ENCODE peak calls at places on chromosomes 5 and 9, in five cellular contexts. P is colonic mucosa; Z is H9; H is stomach; B is CD4-positive, CD25-positive, alpha-beta regulatory T cell. D is an unnamed sample.

GRCh38 chr5:41057231-41057630 is 13.9 kb downstream of the MROH2B start:
- DNase-seq in H (no peak), Z (no peak), P (no peak), B (no peak), D (no peak)

GRCh38 chr9:81771606-81772005 is 82.3 kb upstream of the TLE1 start:
- DNase-seq in P (no peak), H (no peak), Z (no peak), B (no peak), D (no peak)

GRCh38 chr5:35815089-35815936 is 41.4 kb upstream of the IL7R start:
- DNase-seq in P (peak; percentile 49), H (no peak), Z (peak; percentile 65), B (peak; percentile 31), D (no peak)

GRCh38 chr5:72465601-72466563 is 41.3 kb downstream of the ZNF366 start:
- DNase-seq in H (no peak), P (no peak), B (no peak), Z (no peak), D (no peak)

GRCh38 chr5:178201927-178202235 is 2.5 kb upstream of the HNRNPAB start:
- DNase-seq in H (no peak), B (no peak), P (no peak), Z (peak; percentile 18), D (no peak)

GRCh38 chr5:157431544-157432200 is 28.3 kb upstream of the NIPAL4 start:
- DNase-seq in P (peak; percentile 36), H (no peak), B (peak; percentile 54), Z (no peak), D (peak; percentile 24)

GRCh38 chr9:13140843-13141592 is 138.5 kb downstream of the MPDZ start:
- DNase-seq in B (no peak), Z (no peak), H (no peak), P (no peak), D (no peak)

GRCh38 chr9:37026085-37026935 is 7.8 kb downstream of the PAX5 start:
- DNase-seq in H (no peak), P (no peak), B (no peak), Z (peak; percentile 56), D (no peak)

GRCh38 chr5:181062631-181063030 is 22.6 kb downstream of the BTNL9 start:
- DNase-seq in H (no peak), P (no peak), Z (no peak), B (no peak), D (no peak)

GRCh38 chr9:115234094-115234493 is 116.1 kb upstream of the TNC start:
- DNase-seq in B (no peak), H (no peak), Z (no peak), P (no peak), D (peak; percentile 52)

GRCh38 chr5:134177197-134178171 is 734 bp upstream of the SKP1 start:
- DNase-seq in H (peak; percentile 70), P (peak; percentile 88), B (no peak), Z (peak; percentile 68), D (peak; percentile 48)

GRCh38 chr5:172870261-172870806 is 36.3 kb downstream of the ERGIC1 start:
- DNase-seq in B (no peak), P (no peak), Z (no peak), H (no peak), D (no peak)

GRCh38 chr5:128749584-128749983 is 211.5 kb upstream of the FBN2 start:
- DNase-seq in H (no peak), P (no peak), Z (no peak), B (no peak), D (no peak)

GRCh38 chr9:100033877-100034551 is 64.8 kb downstream of the ERP44 start:
- DNase-seq in P (no peak), Z (no peak), B (no peak), H (no peak), D (no peak)

GRCh38 chr5:98205691-98206461 is 567.6 kb upstream of the RGMB start:
- DNase-seq in P (no peak), H (no peak), B (no peak), Z (no peak), D (no peak)

GRCh38 chr5:95403996-95404395 is 12.8 kb downstream of the FAM81B start:
- DNase-seq in Z (no peak), H (no peak), B (no peak), P (no peak), D (no peak)

GRCh38 chr9:120306088-120306487 is 273.9 kb downstream of the CDK5RAP2 start:
- DNase-seq in B (no peak), P (no peak), Z (no peak), H (no peak), D (no peak)

GRCh38 chr5:90480699-90481098 is 6.0 kb downstream of the POLR3G start:
- DNase-seq in B (no peak), H (no peak), P (no peak), Z (no peak), D (no peak)
- H3K27ac ChIP-seq in B (no peak overlapping the region), H (no peak overlapping the region), P (no peak overlapping the region), Z (no peak overlapping the region), D (no peak overlapping the region)

GRCh38 chr5:160468576-160468975 is 46.9 kb downstream of the PTTG1 start:
- DNase-seq in Z (no peak), P (no peak), B (no peak), H (no peak), D (no peak)

GRCh38 chr5:160472482-160472881 is 50.8 kb downstream of the PTTG1 start:
- DNase-seq in B (no peak), P (no peak), H (no peak), Z (no peak), D (no peak)

GRCh38 chr5:160469156-160470144 is 47.8 kb downstream of the PTTG1 start:
- DNase-seq in B (no peak), Z (no peak), P (no peak), H (no peak), D (no peak)

GRCh38 chr5:160471761-160472160 is 50.1 kb downstream of the PTTG1 start:
- DNase-seq in Z (no peak), P (peak; percentile 36), B (no peak), H (no peak), D (no peak)

GRCh38 chr5:160470437-160471341 is 49.0 kb downstream of the PTTG1 start:
- DNase-seq in B (peak; percentile 40), Z (no peak), P (peak; percentile 57), H (peak; percentile 27), D (no peak)
- H3K27ac ChIP-seq in B (peak overlapping the region; percentile 95), Z (no peak overlapping the region), P (peak overlapping the region; percentile 54), H (no peak overlapping the region), D (no peak overlapping the region)

DNA sequence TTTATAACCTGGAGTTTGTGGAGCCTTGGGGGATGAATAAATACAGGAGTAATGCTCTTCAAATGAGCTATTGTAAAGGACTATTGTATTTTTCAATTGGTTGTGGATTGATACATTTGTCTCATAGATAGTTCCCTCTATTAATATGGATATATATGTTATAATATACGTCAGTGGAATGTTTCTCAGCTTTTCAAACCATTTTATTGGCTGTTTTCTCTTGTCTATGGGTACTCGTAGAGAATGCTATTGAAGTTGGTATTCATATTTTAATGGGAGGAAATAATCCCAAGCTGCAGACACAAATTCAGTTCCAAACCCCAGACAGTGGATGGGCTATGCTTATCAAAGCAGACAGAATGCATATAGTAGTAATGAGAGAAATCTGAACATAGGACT is 181.8 kb upstream of the DAB2 start:
- DNase-seq in Z (no peak), P (no peak), H (no peak), B (no peak), D (no peak)
- H3K27ac ChIP-seq in Z (no peak overlapping the region), P (no peak overlapping the region), H (no peak overlapping the region), B (no peak overlapping the region), D (no peak overlapping the region)

GRCh38 chr5:179763215-179763945 is 30.4 kb upstream of the LTC4S start:
- DNase-seq in B (peak; percentile 60), P (peak; percentile 79), Z (peak; percentile 70), H (peak; percentile 71), D (peak; percentile 84)

GRCh38 chr5:179762781-179763176 is 30.2 kb downstream of the MAML1 start:
- DNase-seq in H (no peak), Z (no peak), P (no peak), B (no peak), D (no peak)

GRCh38 chr5:179759961-179760541 is 27.4 kb downstream of the MAML1 start:
- DNase-seq in B (no peak), P (no peak), Z (no peak), H (no peak), D (no peak)

GRCh38 chr5:179765400-179765799 is 28.4 kb upstream of the LTC4S start:
- DNase-seq in H (no peak), Z (no peak), P (no peak), B (no peak), D (no peak)

DNA sequence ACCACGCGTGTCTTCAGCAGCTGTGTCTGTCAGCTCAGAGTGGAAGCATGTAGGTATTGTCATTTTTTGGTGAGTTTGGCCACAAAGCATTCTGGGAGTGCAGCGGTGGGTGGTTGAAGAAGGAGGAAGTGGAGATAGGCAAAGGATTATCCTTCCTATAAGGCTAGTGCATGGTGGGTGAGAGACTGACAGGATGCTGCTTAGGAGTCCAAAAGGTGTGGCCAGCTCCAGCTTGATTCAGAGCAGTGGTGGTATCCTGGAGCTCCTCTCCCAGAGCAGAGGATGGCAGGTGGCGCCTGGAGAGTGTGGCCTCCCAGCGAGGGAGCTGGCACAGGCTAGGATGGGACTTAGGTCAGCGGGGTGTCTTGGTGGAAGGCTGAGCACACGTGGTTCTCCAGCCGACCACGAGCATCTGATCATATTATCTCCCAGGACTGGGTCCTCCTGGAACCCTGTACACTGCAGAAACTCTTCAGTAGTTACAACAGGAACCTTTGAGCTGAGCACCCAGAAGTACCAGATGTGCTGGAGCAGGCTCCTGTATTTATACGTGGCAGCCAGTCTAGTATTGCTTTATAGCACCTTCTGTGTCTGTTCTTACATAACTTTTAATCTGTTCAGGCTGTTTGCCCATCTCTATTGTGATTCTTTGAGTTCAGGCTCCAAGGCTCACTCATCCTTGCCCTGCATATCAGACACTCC is 29.6 kb downstream of the MAML1 start:
- DNase-seq in Z (no peak), P (peak; percentile 32), H (no peak), B (peak; percentile 45), D (no peak)
- H3K27ac ChIP-seq in Z (no peak overlapping the region), P (peak overlapping the region; percentile 53), H (peak overlapping the region; percentile 67), B (peak overlapping the region; percentile 48), D (peak overlapping the region; percentile 69)

DNA sequence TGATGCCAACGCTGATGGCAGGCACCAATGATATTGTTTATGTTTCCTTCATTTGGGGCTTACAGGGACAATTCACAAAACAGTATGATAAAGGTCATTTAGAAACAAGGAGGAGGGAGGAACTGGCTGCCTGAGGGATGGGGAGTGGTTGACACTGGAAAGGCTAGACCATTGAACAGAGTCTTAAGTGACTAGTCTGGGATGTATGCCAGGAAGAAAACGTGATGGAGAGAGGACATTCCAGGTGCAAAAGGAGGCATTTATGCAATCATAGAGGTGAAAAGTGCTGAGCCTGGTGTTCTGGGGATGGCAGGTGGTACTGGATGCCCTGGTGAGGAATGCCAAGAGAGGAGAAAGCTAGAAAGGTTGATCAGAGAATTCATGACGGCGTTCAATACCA is 153.4 kb downstream of the ZNF462 start:
- DNase-seq in P (no peak), H (no peak), B (no peak), Z (no peak), D (no peak)
- H3K27ac ChIP-seq in P (no peak overlapping the region), H (no peak overlapping the region), B (no peak overlapping the region), Z (no peak overlapping the region), D (no peak overlapping the region)

GRCh38 chr5:59684388-59685003 is 209.0 kb downstream of the PDE4D start:
- DNase-seq in Z (no peak), P (no peak), B (no peak), H (no peak), D (no peak)
- H3K27ac ChIP-seq in Z (no peak overlapping the region), P (no peak overlapping the region), B (no peak overlapping the region), H (no peak overlapping the region), D (no peak overlapping the region)